ENCODE peak calls at places on chromosomes 11 and 22, in five cellular contexts. S is lung; A is naive thymus-derived CD4-positive, alpha-beta T cell; Y is left ventricle myocardium inferior; Q is NT2/D1. M is an unnamed sample. For H3K4me1, the result is how much of the 10 kb centered on the place peaks cover.

GRCh38 chr11:270451-271208 is 7.6 kb upstream of the NLRP6 start:
- DNase-seq in S (no peak), A (no peak), Y (no peak), Q (no peak), M (no peak)

GRCh38 chr22:41913040-41913719 is 1.7 kb downstream of the SHISA8 start:
- DNase-seq in S (no peak), A (no peak), Y (no peak), Q (no peak), M (no peak)

GRCh38 chr11:15053201-15053685 is 20.1 kb upstream of the CALCB start:
- DNase-seq in S (no peak), A (no peak), Y (no peak), Q (no peak), M (no peak)

GRCh38 chr11:26928636-26929035 is 65.3 kb upstream of the FIBIN start:
- DNase-seq in S (no peak), A (no peak), Y (no peak), Q (no peak), M (no peak)

GRCh38 chr11:134905966-134906955 is 494.2 kb upstream of the B3GAT1 start:
- DNase-seq in S (no peak), A (no peak), Y (no peak), Q (no peak), M (no peak)

GRCh38 chr11:27710536-27710935 is 10.3 kb upstream of the BDNF start:
- DNase-seq in S (no peak), A (no peak), Y (no peak), Q (no peak), M (no peak)

GRCh38 chr11:45185228-45185729 is 38.8 kb downstream of the PRDM11 start:
- DNase-seq in S (no peak), A (no peak), Y (no peak), Q (no peak), M (no peak)

GRCh38 chr22:27046126-27046525 is 388.7 kb downstream of the MIAT start:
- DNase-seq in S (no peak), A (no peak), Y (no peak), Q (no peak), M (no peak)

GRCh38 chr11:106989056-106989455 is 29.2 kb downstream of the GUCY1A2 start:
- DNase-seq in S (no peak), A (no peak), Y (no peak), Q (no peak), M (no peak)

GRCh38 chr22:49307870-49308269 is 519.8 kb downstream of the BRD1 start:
- DNase-seq in S (no peak), A (peak), Y (no peak), Q (no peak), M (no peak)

GRCh38 chr22:20486229-20486628 is 9.4 kb downstream of the KLHL22 start:
- DNase-seq in S (no peak), A (no peak), Y (no peak), Q (no peak), M (no peak)

GRCh38 chr11:133796043-133796795 is 49.1 kb downstream of the SPATA19 start:
- DNase-seq in S (no peak), A (no peak), Y (no peak), Q (no peak), M (no peak)

GRCh38 chr11:111982019-111982464 is 43.2 kb upstream of the DLAT start:
- DNase-seq in S (peak), A (peak), Y (no peak), Q (peak), M (no peak)

GRCh38 chr11:44659641-44660040 is 67.1 kb upstream of the TSPAN18 start:
- DNase-seq in S (no peak), A (no peak), Y (peak), Q (no peak), M (no peak)

GRCh38 chr22:28345304-28345703 is 334.3 kb downstream of the TTC28 start:
- DNase-seq in S (no peak), A (no peak), Y (no peak), Q (no peak), M (no peak)

GRCh38 chr22:47193606-47194316 is 431.3 kb downstream of the TBC1D22A start:
- DNase-seq in S (no peak), A (no peak), Y (no peak), Q (no peak), M (no peak)

GRCh38 chr22:37476389-37477329 is 9.5 kb downstream of the MFNG start:
- DNase-seq in S (no peak), A (no peak), Y (no peak), Q (no peak), M (no peak)

GRCh38 chr11:93192163-93192562 is 5.6 kb downstream of the SLC36A4 start:
- DNase-seq in S (no peak), A (no peak), Y (no peak), Q (peak), M (no peak)

GRCh38 chr22:50737728-50738648 is at the start of gene ACR:
- DNase-seq in S (no peak), A (no peak), Y (no peak), Q (no peak), M (no peak)

GRCh38 chr11:108654994-108655631 is 9.8 kb upstream of the DDX10 start:
- DNase-seq in S (no peak), A (no peak), Y (no peak), Q (no peak), M (no peak)

GRCh38 chr22:27100789-27101188 is 443.4 kb downstream of the MIAT start:
- DNase-seq in S (no peak), A (no peak), Y (no peak), Q (peak), M (no peak)

GRCh38 chr11:122796128-122796717 is 42.1 kb upstream of the CRTAM start:
- DNase-seq in S (peak), A (peak), Y (peak), Q (no peak), M (peak)

GRCh38 chr11:121589946-121590537 is 137.3 kb upstream of the SORL1-AS1 start:
- DNase-seq in S (no peak), A (no peak), Y (no peak), Q (no peak), M (no peak)

GRCh38 chr11:100777118-100777517 is 90.0 kb downstream of the ARHGAP42 start:
- DNase-seq in S (no peak), A (no peak), Y (no peak), Q (no peak), M (no peak)

GRCh38 chr11:71255323-71255722 is 2.9 kb upstream of the SHANK2 start:
- DNase-seq in S (peak), A (no peak), Y (no peak), Q (no peak), M (no peak)

GRCh38 chr22:48477031-48477721 is 1350.5 kb downstream of the BRD1 start:
- DNase-seq in S (no peak), A (no peak), Y (peak), Q (no peak), M (no peak)

DNA sequence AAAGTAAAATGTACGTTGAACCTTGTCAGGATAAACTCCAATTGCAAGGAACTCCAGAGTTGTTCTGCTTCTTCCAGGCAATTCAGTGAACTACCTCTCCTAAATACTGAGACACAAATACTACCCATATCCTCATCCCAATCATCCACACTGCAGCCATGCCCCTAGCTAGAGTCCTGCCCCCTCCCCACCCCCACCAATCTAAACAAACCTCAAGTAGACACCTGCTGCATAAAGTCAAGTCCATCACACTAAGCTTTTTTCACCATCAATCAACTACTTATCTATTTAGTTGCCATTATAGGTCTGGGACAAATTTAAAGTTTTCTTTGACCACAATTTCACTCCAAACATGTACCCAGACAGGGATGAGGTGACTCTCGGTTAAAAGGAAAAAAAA is 93.2 kb upstream of the APOA1 start:
- DNase-seq in S (no peak), A (no peak), Y (no peak), Q (no peak), M (no peak)
- H3K4me1 ChIP-seq in S (under half), A (half or more), Y (half or more), Q (under half), M (half or more)

DNA sequence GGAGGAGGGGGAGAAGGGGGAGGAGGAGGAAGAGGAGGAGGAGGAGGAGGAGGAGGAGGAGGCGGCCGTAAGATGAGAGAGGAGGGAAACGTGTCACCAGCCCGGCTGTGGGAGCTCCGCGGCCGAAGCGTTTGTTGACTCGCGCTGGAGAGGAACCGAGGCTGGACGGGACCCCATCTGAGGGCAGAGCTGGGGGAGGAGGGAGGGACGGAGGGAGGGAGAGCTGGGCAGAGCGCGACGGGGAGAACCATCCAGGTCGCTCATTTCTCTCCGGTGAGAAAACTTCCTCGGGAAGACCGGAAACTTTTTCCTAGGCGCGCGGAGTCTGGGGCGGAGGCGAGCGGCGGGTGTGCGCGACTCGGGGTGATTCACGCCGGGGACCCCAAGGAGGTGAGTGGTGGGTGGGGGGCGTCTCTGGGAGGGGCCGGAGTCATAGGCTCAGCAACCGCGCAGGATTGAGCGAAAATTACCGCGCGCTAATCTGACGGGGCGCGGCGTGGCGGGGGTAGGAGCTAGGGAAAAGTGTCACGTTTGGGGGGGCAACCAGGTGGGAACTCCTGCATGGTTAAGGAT is 80.3 kb downstream of the PRR5L start:
- DNase-seq in S (no peak), A (no peak), Y (peak), Q (no peak), M (no peak)
- H3K4me3 ChIP-seq in S (peak), A (peak), Y (peak), Q (peak), M (peak)

DNA sequence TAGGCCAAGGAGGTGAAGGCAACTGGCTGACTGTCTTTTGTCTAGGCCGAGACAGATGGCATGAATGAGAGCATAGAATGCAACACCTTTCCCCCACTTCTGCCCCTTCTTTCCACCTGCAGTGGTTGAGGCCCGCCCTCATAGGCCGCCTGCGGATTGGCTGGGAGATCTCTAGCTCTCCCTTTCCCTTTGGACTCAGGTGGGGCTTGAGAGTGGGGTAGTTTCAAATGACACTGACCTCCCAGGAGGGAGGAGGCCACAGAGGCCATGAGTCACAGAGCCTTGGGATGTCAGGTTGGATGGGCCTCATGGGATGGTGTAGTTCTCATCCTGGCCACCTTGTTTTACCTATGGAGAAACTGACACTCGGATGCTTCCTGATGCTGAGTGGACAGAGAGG is 9.1 kb downstream of the MICAL2 start:
- DNase-seq in S (no peak), A (no peak), Y (no peak), Q (no peak), M (no peak)
- H3K4me1 ChIP-seq in S (under half), A (under half), Y (half or more), Q (under half), M (under half)

GRCh38 chr11:73048446-73048845 is 93.7 kb downstream of the FCHSD2 start:
- DNase-seq in S (no peak), A (no peak), Y (no peak), Q (no peak), M (no peak)

DNA sequence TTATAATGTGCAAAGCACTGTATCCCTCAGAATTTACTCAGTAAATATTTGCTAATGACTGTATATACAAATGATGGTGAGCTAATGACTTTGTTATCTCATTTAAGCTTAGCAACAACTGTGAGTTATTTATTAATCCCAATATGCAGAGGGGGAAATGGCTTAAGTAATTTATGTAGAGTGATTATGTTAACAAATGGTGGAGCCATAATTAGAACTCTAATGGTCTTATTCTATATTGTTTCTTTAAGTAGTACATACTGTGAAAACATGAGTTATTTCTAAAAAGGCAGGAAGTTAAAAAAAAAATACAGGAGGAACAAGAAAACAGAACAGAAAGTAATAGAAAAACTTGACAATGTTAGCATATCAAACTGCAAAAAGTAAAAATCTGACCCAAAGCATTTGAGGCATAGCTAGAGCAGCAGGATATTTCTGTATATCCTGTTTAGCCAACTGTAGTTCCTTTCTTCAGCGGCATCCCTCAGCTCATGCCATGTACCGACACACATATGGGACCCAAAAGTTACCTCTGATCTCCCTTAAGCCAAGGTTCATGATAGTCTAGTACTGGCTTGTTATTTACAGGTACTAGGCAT is 94.2 kb downstream of the FCHSD2 start:
- DNase-seq in S (no peak), A (no peak), Y (no peak), Q (no peak), M (no peak)
- H3K4me3 ChIP-seq in S (no peak), A (no peak), Y (no peak), Q (no peak), M (no peak)

GRCh38 chr11:72864692-72865655 is 50.8 kb downstream of the ATG16L2 start:
- DNase-seq in S (no peak), A (no peak), Y (peak), Q (no peak), M (no peak)

GRCh38 chr11:72871089-72871488 is 56.9 kb downstream of the ATG16L2 start:
- DNase-seq in S (no peak), A (no peak), Y (no peak), Q (no peak), M (no peak)

GRCh38 chr11:72872012-72872411 is 57.8 kb downstream of the ATG16L2 start:
- DNase-seq in S (no peak), A (no peak), Y (no peak), Q (no peak), M (no peak)

GRCh38 chr11:72869845-72870244 is 55.6 kb downstream of the ATG16L2 start:
- DNase-seq in S (no peak), A (no peak), Y (no peak), Q (no peak), M (no peak)

DNA sequence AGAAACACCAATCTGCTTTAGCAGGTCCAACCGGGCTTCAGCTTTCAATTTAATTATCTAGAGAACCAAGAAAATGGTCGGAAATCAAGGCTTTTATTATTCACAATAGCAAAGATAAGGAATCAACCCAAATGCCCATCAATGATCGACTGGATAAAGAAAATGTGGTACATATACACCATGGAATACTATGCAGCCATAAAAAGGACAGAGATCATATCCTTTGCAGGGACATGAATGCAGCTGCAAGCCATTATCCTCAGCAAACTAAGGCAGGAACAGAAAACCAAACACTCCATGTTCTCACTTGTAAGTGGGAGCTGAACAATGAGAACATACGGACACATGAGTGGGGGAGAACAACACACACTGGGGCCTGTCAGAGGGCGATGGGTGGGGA is 53.8 kb downstream of the ATG16L2 start:
- DNase-seq in S (no peak), A (no peak), Y (no peak), Q (no peak), M (no peak)
- H3K4me1 ChIP-seq in S (under half), A (under half), Y (half or more), Q (under half), M (under half)

GRCh38 chr22:39435616-39436015 is 21.2 kb upstream of the MGAT3 start:
- DNase-seq in S (no peak), A (no peak), Y (no peak), Q (no peak), M (no peak)

GRCh38 chr22:39434721-39435120 is 22.1 kb upstream of the MGAT3 start:
- DNase-seq in S (no peak), A (no peak), Y (no peak), Q (no peak), M (no peak)

GRCh38 chr22:39439170-39439569 is 17.6 kb upstream of the MGAT3 start:
- DNase-seq in S (no peak), A (no peak), Y (no peak), Q (no peak), M (no peak)

GRCh38 chr22:39434243-39434653 is 22.6 kb upstream of the MGAT3 start:
- DNase-seq in S (no peak), A (no peak), Y (peak), Q (no peak), M (no peak)

GRCh38 chr22:39437836-39438704 is 18.7 kb upstream of the MGAT3 start:
- DNase-seq in S (no peak), A (no peak), Y (no peak), Q (no peak), M (no peak)
- H3K4me3 ChIP-seq in S (no peak), A (no peak), Y (peak), Q (no peak), M (no peak)

GRCh38 chr22:46006379-46007002 is 29.5 kb upstream of the WNT7B start:
- DNase-seq in S (peak), A (peak), Y (peak), Q (peak), M (peak)
- H3K4me1 ChIP-seq in S (under half), A (under half), Y (half or more), Q (under half), M (under half)

DNA sequence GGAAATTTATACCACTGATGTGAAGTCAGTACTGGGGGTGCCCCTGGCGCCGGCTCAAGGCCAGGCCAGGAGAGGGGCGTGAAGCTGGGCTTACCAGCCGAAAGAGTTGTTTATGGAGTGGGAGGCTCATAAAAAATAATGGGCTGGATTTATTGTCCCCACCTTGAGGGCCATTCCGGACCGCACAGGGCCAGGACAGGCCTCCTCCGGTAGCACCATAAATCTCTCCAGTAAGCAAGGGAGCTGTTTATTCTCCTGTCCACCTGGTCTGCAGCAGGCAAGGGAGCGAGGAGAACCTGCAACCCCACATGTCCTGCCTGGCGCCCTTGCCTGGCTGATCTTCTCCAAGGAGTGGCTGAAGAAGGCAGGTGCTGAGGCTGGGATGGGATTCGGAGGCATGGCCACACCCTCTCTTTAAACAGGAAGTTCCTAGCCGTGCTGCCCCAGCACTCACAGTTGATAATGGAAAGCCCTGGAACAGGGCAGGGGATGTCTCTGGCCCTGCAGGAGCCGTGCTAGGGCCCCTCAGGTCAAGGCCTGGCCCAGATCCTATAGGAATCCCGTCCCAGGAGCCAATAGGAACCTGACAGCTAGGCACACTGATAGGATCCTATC is 65.1 kb downstream of the SCUBE1 start:
- DNase-seq in S (no peak), A (no peak), Y (no peak), Q (no peak), M (no peak)
- H3K4me3 ChIP-seq in S (no peak), A (no peak), Y (no peak), Q (no peak), M (no peak)

GRCh38 chr11:10326080-10326964 is 21.4 kb downstream of the ADM start:
- DNase-seq in S (no peak), A (no peak), Y (peak), Q (no peak), M (no peak)

GRCh38 chr11:10329935-10330334 is 25.1 kb downstream of the ADM start:
- DNase-seq in S (no peak), A (no peak), Y (no peak), Q (no peak), M (no peak)

GRCh38 chr11:10329356-10329755 is 24.5 kb downstream of the ADM start:
- DNase-seq in S (no peak), A (no peak), Y (no peak), Q (no peak), M (no peak)

GRCh38 chr11:10327254-10327653 is 22.4 kb downstream of the ADM start:
- DNase-seq in S (no peak), A (no peak), Y (no peak), Q (no peak), M (no peak)

GRCh38 chr11:10328314-10329090 is 23.6 kb downstream of the ADM start:
- DNase-seq in S (no peak), A (no peak), Y (no peak), Q (no peak), M (no peak)
- H3K4me1 ChIP-seq in S (under half), A (under half), Y (under half), Q (under half), M (under half)

GRCh38 chr11:17351171-17351509 is 460 bp upstream of the NCR3LG1 start:
- DNase-seq in S (no peak), A (no peak), Y (no peak), Q (no peak), M (no peak)

GRCh38 chr11:17353228-17354021 is 1.8 kb downstream of the NCR3LG1 start:
- DNase-seq in S (peak), A (peak), Y (peak), Q (no peak), M (peak)

GRCh38 chr11:17352925-17353227 is 1.3 kb downstream of the NCR3LG1 start:
- DNase-seq in S (peak), A (no peak), Y (peak), Q (no peak), M (no peak)

GRCh38 chr11:17350455-17351170 is 987 bp upstream of the NCR3LG1 start:
- DNase-seq in S (no peak), A (no peak), Y (no peak), Q (no peak), M (no peak)

GRCh38 chr11:17351510-17352176 is at the start of gene NCR3LG1:
- DNase-seq in S (peak), A (peak), Y (peak), Q (no peak), M (peak)
- H3K4me3 ChIP-seq in S (peak), A (peak), Y (peak), Q (peak), M (peak)